ENCODE peak calls at places on chromosomes 4 and X, in four cellular contexts. L is K562, B is HepG2, E is GM12878. Q is an unnamed sample.

GRCh38 chr4:185255868-185256267 is 46.5 kb downstream of the SNX25 start:
- DNase-seq in E (no peak), L (no peak), B (no peak), Q (no peak)

GRCh38 chrX:115588180-115588579 is 27.2 kb downstream of the PLS3 start:
- DNase-seq in L (no peak), E (no peak), B (no peak), Q (no peak)

GRCh38 chrX:38879631-38880220 is 78.5 kb downstream of the MID1IP1 start:
- DNase-seq in B (no peak), E (no peak), L (no peak), Q (no peak)

GRCh38 chrX:38561951-38562719 is 793 bp downstream of the TSPAN7 start:
- DNase-seq in L (no peak), E (no peak), B (peak; percentile 3), Q (peak; percentile 19)

GRCh38 chrX:30806187-30806728 is 82.8 kb downstream of the TAB3 start:
- DNase-seq in L (no peak), B (no peak), E (no peak), Q (no peak)

GRCh38 chrX:49041683-49042529 is 1.3 kb downstream of the TFE3 start:
- DNase-seq in E (no peak), B (no peak), L (peak; percentile 38), Q (no peak)

GRCh38 chr4:102318526-102318925 is 26.8 kb downstream of the SLC39A8 start:
- DNase-seq in B (no peak), L (no peak), E (no peak), Q (no peak)

GRCh38 chr4:929970-930625 is 2.0 kb downstream of the GAK start:
- DNase-seq in B (peak; percentile 50), E (no peak), L (no peak), Q (no peak)

GRCh38 chr4:42710329-42710728 is 53.4 kb upstream of the ATP8A1 start:
- DNase-seq in L (no peak), B (no peak), E (no peak), Q (no peak)

GRCh38 chr4:17912011-17912410 is 101.2 kb downstream of the NCAPG start:
- DNase-seq in B (no peak), E (no peak), L (no peak), Q (no peak)

GRCh38 chr4:178941975-178942374 is 1499.7 kb upstream of the AGA start:
- DNase-seq in L (no peak), B (no peak), E (no peak), Q (peak; percentile 49)

GRCh38 chr4:6177587-6178197 is 22.7 kb downstream of the JAKMIP1 start:
- DNase-seq in B (no peak), L (peak; percentile 24), E (no peak), Q (peak; percentile 34)

GRCh38 chr4:26242451-26242850 is 78.4 kb upstream of the RBPJ start:
- DNase-seq in L (no peak), E (no peak), B (no peak), Q (no peak)

GRCh38 chr4:109816082-109816442 is 500 bp downstream of the GAR1 start:
- DNase-seq in L (peak; percentile 36), E (no peak), B (no peak), Q (no peak)

GRCh38 chr4:133524369-133524768 is 375.3 kb downstream of the PCDH10 start:
- DNase-seq in L (no peak), E (no peak), B (no peak), Q (no peak)

GRCh38 chr4:3482707-3483106 is 19.6 kb downstream of the DOK7 start:
- DNase-seq in L (no peak), B (no peak), E (no peak), Q (no peak)

GRCh38 chr4:3485011-3485881 is 22.1 kb downstream of the DOK7 start:
- DNase-seq in L (no peak), E (no peak), B (no peak), Q (no peak)

GRCh38 chr4:3481783-3482397 is 18.8 kb downstream of the DOK7 start:
- DNase-seq in E (no peak), B (no peak), L (no peak), Q (no peak)

GRCh38 chr4:3484057-3484973 is 21.2 kb downstream of the DOK7 start:
- DNase-seq in B (peak; percentile 12), L (no peak), E (no peak), Q (no peak)

GRCh38 chr4:3483471-3483921 is 20.4 kb downstream of the DOK7 start:
- DNase-seq in L (no peak), B (no peak), E (no peak), Q (no peak)
- TF ChIP-seq CREM in L (no peak), B (no peak), E (no peak), Q (no peak)

GRCh38 chr4:7649741-7650531 is 215.2 kb upstream of the PSAPL1 start:
- DNase-seq in B (no peak), E (peak; percentile 9), L (peak; percentile 23), Q (no peak)
- TF ChIP-seq CREM in B (no peak), E (no peak), L (peak; percentile 71), Q (no peak)

GRCh38 chr4:100366213-100366612 is 151.6 kb downstream of the EMCN start:
- DNase-seq in E (peak; percentile 5), L (no peak), B (no peak), Q (peak; percentile 18)
- TF ChIP-seq CREM in E (no peak), L (no peak), B (no peak), Q (no peak)

DNA sequence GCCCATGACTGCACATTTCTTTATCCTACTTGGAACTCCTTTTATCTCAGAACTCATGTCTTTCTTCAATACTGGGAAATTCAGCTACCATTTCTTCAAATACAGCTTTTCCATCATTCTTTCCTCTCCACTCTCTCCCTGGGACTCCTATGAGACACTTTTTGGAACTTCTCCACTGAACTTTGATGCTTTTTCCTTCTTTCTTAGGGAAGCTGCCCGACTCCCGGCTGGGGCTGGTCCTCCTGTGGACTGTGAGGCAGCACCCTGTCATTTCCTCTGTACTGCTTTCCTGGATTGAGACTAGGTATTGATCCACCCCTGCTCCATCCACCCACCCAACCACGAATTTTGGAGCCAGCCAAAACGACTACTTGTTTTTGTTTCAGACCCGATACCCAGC is 40.0 kb downstream of the ZFYVE28 start:
- DNase-seq in L (no peak), B (no peak), E (no peak), Q (no peak)
- TF ChIP-seq CREM in L (no peak), B (no peak), E (no peak), Q (no peak)

Q was measured in WTC11.